ENCODE peak calls at places on chromosomes 6 and 20, in five cellular contexts. E is mesenchymal stem cell, C is neuronal stem cell, B is H9, Q is H1. A is an unnamed sample.

GRCh38 chr6:127164555-127164954 is 46.1 kb downstream of the RSPO3 start:
- DNase-seq in E (no peak), C (no peak), B (no peak), Q (no peak), A (no peak)

GRCh38 chr6:151548201-151548600 is 54.4 kb downstream of the CCDC170 start:
- DNase-seq in E (no peak), C (no peak), B (no peak), Q (no peak), A (no peak)

GRCh38 chr6:12008366-12009179 is 3.5 kb upstream of the HIVEP1 start:
- DNase-seq in E (peak), C (peak), B (peak), Q (no peak), A (peak)

GRCh38 chr6:692356-692851 is 535 bp downstream of the EXOC2 start:
- DNase-seq in E (peak), C (peak), B (peak), Q (no peak), A (peak)

GRCh38 chr6:111832833-111833418 is 40.3 kb downstream of the FYN start:
- DNase-seq in E (no peak), C (no peak), B (no peak), Q (no peak), A (no peak)

GRCh38 chr6:25477006-25477590 is 174.9 kb upstream of the SCGN start:
- DNase-seq in E (peak), C (no peak), B (no peak), Q (no peak), A (peak)

GRCh38 chr6:73227606-73228255 is 2.4 kb upstream of the KHDC1L start:
- DNase-seq in E (no peak), C (no peak), B (no peak), Q (no peak), A (no peak)

GRCh38 chr6:85966859-85967258 is 324.2 kb upstream of the SYNCRIP start:
- DNase-seq in E (no peak), C (no peak), B (no peak), Q (no peak), A (no peak)

GRCh38 chr6:29965873-29966601 is 23.7 kb downstream of the HLA-A start:
- DNase-seq in E (peak), C (no peak), B (peak), Q (no peak), A (peak)

GRCh38 chr6:5287205-5287965 is 26.1 kb downstream of the FARS2 start:
- DNase-seq in E (peak), C (no peak), B (no peak), Q (no peak), A (peak)

GRCh38 chr6:52363222-52363867 is 1.4 kb downstream of the PAQR8 start:
- DNase-seq in E (no peak), C (no peak), B (no peak), Q (no peak), A (peak)

GRCh38 chr6:24549674-24550418 is 55.1 kb downstream of the ALDH5A1 start:
- DNase-seq in E (no peak), C (no peak), B (no peak), Q (no peak), A (no peak)

GRCh38 chr20:58708246-58708931 is 15.8 kb downstream of the NPEPL1 start:
- DNase-seq in E (no peak), C (no peak), B (peak), Q (no peak), A (no peak)

DNA sequence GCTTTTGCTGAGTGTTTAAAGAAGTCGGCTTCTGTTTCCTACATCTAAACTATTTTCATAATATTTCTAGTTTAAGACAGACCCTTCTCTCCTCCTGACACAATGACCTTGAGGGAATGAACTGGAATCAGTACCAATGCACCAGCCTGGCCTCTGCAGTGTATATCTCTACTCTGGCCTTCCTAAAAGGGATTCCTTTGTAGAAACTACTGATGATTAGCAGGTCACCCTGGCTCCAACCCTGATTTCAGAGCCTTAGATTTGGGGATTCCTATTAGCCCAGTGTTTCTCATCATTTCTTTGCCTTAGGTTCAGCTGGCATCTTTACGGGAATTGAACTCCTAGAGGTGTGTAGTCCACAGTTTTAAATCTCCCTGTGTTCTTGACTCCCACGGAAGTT is 75.4 kb downstream of the ADGRB3 start:
- DNase-seq in E (no peak), C (no peak), B (no peak), Q (no peak), A (no peak)
- H2AFZ ChIP-seq in E (no peak), C (no peak), B (no peak), Q (no peak), A (no peak)

GRCh38 chr20:15700147-15700765 is 873.0 kb downstream of the KIF16B start:
- DNase-seq in E (no peak), C (no peak), B (no peak), Q (no peak), A (no peak)

GRCh38 chr20:15706719-15707118 is 866.5 kb downstream of the KIF16B start:
- DNase-seq in E (no peak), C (no peak), B (no peak), Q (no peak), A (no peak)

GRCh38 chr20:15705975-15706374 is 867.3 kb downstream of the KIF16B start:
- DNase-seq in E (no peak), C (no peak), B (no peak), Q (no peak), A (no peak)

GRCh38 chr20:15702161-15702560 is 871.1 kb downstream of the KIF16B start:
- DNase-seq in E (no peak), C (no peak), B (no peak), Q (no peak), A (no peak)

DNA sequence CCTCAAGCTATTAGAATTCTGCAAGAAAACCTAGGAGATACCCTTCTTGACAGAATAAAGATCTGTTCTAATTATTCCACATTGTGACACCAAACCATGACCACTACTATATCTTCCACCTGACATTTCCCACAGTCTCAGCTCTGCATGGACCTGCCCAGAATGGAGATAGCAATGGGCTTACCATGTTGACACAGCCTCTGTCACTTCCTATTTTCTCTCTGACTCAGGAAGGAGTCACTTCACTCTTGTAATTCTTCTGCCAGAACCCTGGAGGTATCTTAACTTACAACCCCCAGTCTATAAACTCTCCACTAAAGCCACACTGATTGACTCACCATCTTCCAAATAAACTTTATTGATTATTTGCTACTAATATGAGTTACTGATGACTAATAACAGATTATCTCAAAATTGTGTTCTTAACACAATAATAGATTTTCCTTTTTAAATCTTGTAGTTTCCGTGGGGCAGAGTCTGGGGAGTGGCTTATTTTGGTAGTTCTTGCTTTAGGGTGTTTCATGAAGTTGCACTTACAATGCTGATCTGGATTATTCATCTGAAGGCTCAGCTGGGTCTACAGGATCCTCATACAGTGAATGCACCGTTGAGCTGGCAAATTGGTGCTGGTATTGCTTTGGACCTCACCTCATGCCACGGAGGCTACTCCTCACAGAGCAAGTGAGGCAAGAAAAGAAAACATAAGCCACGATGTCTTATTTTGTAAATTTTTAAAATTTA is 869.9 kb downstream of the KIF16B start:
- DNase-seq in E (no peak), C (no peak), B (no peak), Q (no peak), A (no peak)
- H3K4ac ChIP-seq in E (no peak), C (no peak), B (no peak), Q (no peak), A (no peak)

GRCh38 chr20:44343162-44343675 is 6.4 kb downstream of the R3HDML start:
- DNase-seq in E (no peak), C (no peak), B (no peak), Q (no peak), A (no peak)
- H2BK12ac ChIP-seq in E (no peak), C (no peak), B (no peak), Q (no peak), A (no peak)

GRCh38 chr20:9389321-9389720 is 125.1 kb upstream of the LAMP5 start:
- DNase-seq in E (no peak), C (no peak), B (no peak), Q (no peak), A (no peak)

GRCh38 chr20:9388826-9389187 is 125.6 kb upstream of the LAMP5 start:
- DNase-seq in E (no peak), C (no peak), B (no peak), Q (no peak), A (no peak)

GRCh38 chr20:9397928-9398327 is 116.5 kb upstream of the LAMP5 start:
- DNase-seq in E (no peak), C (no peak), B (no peak), Q (no peak), A (peak)

GRCh38 chr20:9390441-9390840 is 123.9 kb upstream of the LAMP5 start:
- DNase-seq in E (no peak), C (no peak), B (no peak), Q (no peak), A (no peak)

GRCh38 chr20:9392892-9393857 is 121.2 kb upstream of the LAMP5 start:
- DNase-seq in E (peak), C (peak), B (peak), Q (peak), A (no peak)
- H2AFZ ChIP-seq in E (no peak), C (peak), B (no peak), Q (no peak), A (no peak)

DNA sequence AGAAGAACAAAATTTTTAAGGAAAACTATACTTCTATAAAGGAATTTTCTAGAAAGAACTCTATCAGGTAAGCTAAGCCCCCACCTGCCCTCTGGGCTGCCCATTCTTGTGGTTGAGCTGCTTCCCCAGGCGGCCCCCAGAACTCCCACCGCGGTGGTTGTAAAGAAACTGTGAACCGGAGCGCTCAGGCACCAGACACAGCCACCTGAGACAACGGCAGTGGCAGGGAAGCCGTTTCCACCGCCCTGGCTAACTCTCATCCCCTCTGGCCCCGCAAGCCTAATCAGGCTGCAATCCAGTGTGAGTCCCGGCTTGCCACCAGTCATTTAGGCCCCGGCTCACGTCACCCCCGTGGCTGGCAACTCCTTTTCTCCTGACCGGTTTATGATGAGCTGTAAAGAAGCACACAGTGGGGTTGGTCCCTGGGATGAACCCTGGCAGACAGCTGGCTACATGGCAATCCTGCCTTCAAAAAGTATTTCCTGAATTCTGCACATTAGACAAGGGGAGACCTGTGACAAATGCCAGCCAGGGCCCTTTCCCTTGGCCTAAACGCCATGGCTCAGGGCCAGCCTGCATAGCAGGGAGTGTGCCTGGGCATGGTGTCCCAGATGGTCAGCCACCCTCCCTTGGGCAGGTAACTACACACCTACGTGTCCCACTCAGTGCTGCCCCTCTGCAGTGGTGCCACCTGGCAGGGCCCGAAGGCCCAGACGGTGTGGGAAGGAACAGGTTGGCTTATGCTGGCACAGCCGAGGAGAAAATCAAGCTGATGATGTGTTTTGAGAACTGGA is 63.8 kb upstream of the GPR31 start:
- DNase-seq in E (no peak), C (no peak), B (no peak), Q (no peak), A (no peak)
- H3K4ac ChIP-seq in E (no peak), C (no peak), B (no peak), Q (peak), A (no peak)

GRCh38 chr20:10924628-10925266 is 250.9 kb upstream of the JAG1 start:
- DNase-seq in E (peak), C (no peak), B (no peak), Q (no peak), A (peak)

GRCh38 chr20:10922521-10922920 is 248.7 kb upstream of the JAG1 start:
- DNase-seq in E (no peak), C (no peak), B (no peak), Q (no peak), A (no peak)

GRCh38 chr20:10920396-10920795 is 246.6 kb upstream of the JAG1 start:
- DNase-seq in E (no peak), C (no peak), B (no peak), Q (no peak), A (no peak)

GRCh38 chr20:10921491-10922010 is 247.8 kb upstream of the JAG1 start:
- DNase-seq in E (no peak), C (no peak), B (no peak), Q (no peak), A (no peak)

GRCh38 chr20:10922941-10923340 is 249.1 kb upstream of the JAG1 start:
- DNase-seq in E (peak), C (no peak), B (no peak), Q (no peak), A (peak)
- H2BK12ac ChIP-seq in E (no peak), C (no peak), B (no peak), Q (no peak), A (no peak)

A was measured in trophoblast cell.